ENCODE peak calls at places on chromosomes 16 and 17, in eight cellular contexts. U is AG04450; I is neural crest cell; Z is NCI-H345; F is brain microvascular endothelial cell; M is fibroblast of the conjunctiva; S is progenitor cell of endocrine pancreas; Y is stimulated activated naive B cell treated with anti-CD40 and anti-IgM and Interleukin-4, amounts not matched to agents 10 μg/mL and 1 μg/mL and 100 μg/mL, for 72 hours. O is an unnamed sample.
A peak's percentile ranks its signal among the peaks of the same experiment; 100 is the strongest.

GRCh38 chr17:41635121-41636097 is 11.0 kb upstream of the KRT17 start:
- DNase-seq in U (no peak), I (no peak), Z (no peak), F (no peak), M (no peak), S (no peak), Y (no peak), O (no peak)

GRCh38 chr17:6177941-6178694 is 107.9 kb downstream of the WSCD1 start:
- DNase-seq in U (no peak), I (no peak), Z (no peak), F (no peak), M (no peak), S (no peak), Y (no peak), O (no peak)

GRCh38 chr16:74785031-74785430 is 10.4 kb upstream of the FA2H start:
- DNase-seq in U (no peak), I (no peak), Z (no peak), F (no peak), M (no peak), S (no peak), Y (no peak), O (no peak)

GRCh38 chr16:84049403-84050060 is 6.9 kb upstream of the SLC38A8 start:
- DNase-seq in U (no peak), I (no peak), Z (no peak), F (no peak), M (no peak), S (no peak), Y (no peak), O (no peak)

GRCh38 chr17:81241648-81242420 is 2.7 kb downstream of the NDUFAF8 start:
- DNase-seq in U (no peak), I (peak; percentile 81), Z (peak; percentile 68), F (peak; percentile 27), M (peak; percentile 10), S (peak; percentile 64), Y (peak; percentile 51), O (peak; percentile 18)

GRCh38 chr17:2214047-2214717 is 89.4 kb downstream of the SMG6 start:
- DNase-seq in U (peak; percentile 73), I (no peak), Z (no peak), F (peak; percentile 94), M (no peak), S (no peak), Y (no peak), O (no peak)

GRCh38 chr16:19874026-19874425 is 10.6 kb downstream of the GPRC5B start:
- DNase-seq in U (no peak), I (no peak), Z (no peak), F (no peak), M (no peak), S (no peak), Y (no peak), O (no peak)

GRCh38 chr17:21288581-21289017 is 4.1 kb downstream of the MAP2K3 start:
- DNase-seq in U (no peak), I (no peak), Z (no peak), F (no peak), M (no peak), S (no peak), Y (peak; percentile 69), O (no peak)

GRCh38 chr16:28843766-28844165 is 2.4 kb downstream of the TUFM start:
- DNase-seq in U (no peak), I (no peak), Z (no peak), F (no peak), M (no peak), S (no peak), Y (no peak), O (no peak)

GRCh38 chr17:27415090-27415795 is 41.0 kb upstream of the KSR1 start:
- DNase-seq in U (no peak), I (no peak), Z (no peak), F (no peak), M (no peak), S (no peak), Y (no peak), O (no peak)

GRCh38 chr17:61716225-61716829 is 125.3 kb upstream of the NACA2 start:
- DNase-seq in U (no peak), I (no peak), Z (no peak), F (no peak), M (no peak), S (no peak), Y (no peak), O (no peak)